ENCODE peak calls at places on chromosomes 4 and X, in seven cellular contexts. L is lower leg skin; T is stimulated activated CD4-positive, alpha-beta T cell treated with anti-CD3 and anti-CD28 coated beads, Interleukin-4, amount 100 ng/mL, for 4 hours; M is NCI-H748 treated with DMSO at 0.1 percent for 48 hours; A is NCI-H1436; C is H54; G is NCI-H69. N is an unnamed sample.
A peak's percentile ranks its signal among the peaks of the same experiment; 100 is the strongest.

GRCh38 chrX:47501226-47502071 is 18.4 kb upstream of the ZNF41 start:
- DNase-seq in C (no peak), A (no peak), M (no peak), T (no peak), G (peak; percentile 36), L (no peak), N (no peak)

GRCh38 chrX:119899125-119899524 is 3.4 kb downstream of the AKAP14 start:
- DNase-seq in T (no peak), M (no peak), L (no peak), C (no peak), A (no peak), G (peak; percentile 50), N (no peak)

GRCh38 chr4:88276952-88277710 is 7.2 kb downstream of the PPM1K start:
- DNase-seq in C (no peak), L (no peak), M (no peak), T (no peak), A (no peak), G (no peak), N (no peak)

GRCh38 chr4:8205749-8206611 is 6.9 kb downstream of the SH3TC1 start:
- DNase-seq in M (peak; percentile 72), T (no peak), C (no peak), A (peak; percentile 41), L (no peak), G (peak; percentile 95), N (no peak)

GRCh38 chr4:119823891-119824290 is 195.3 kb upstream of the PDE5A start:
- DNase-seq in G (no peak), C (no peak), L (no peak), A (no peak), M (no peak), T (no peak), N (no peak)

GRCh38 chr4:112649055-112649408 is 12.1 kb downstream of the LARP7 start:
- DNase-seq in M (no peak), A (no peak), T (no peak), C (no peak), L (no peak), G (no peak), N (no peak)

GRCh38 chrX:39599339-39599738 is 498.4 kb downstream of the BCOR start:
- DNase-seq in A (no peak), C (no peak), L (no peak), T (no peak), G (peak; percentile 74), M (no peak), N (no peak)

GRCh38 chr4:39977489-39978377 is at the start of gene PDS5A:
- DNase-seq in G (peak; percentile 93), M (peak; percentile 52), L (peak; percentile 79), A (peak; percentile 91), C (peak; percentile 76), T (peak; percentile 87), N (peak; percentile 70)

GRCh38 chr4:46818604-46819003 is 90.4 kb downstream of the COX7B2 start:
- DNase-seq in G (no peak), A (no peak), L (no peak), T (no peak), M (no peak), C (no peak), N (no peak)

GRCh38 chrX:49999048-49999447 is 76.7 kb downstream of the CLCN5 start:
- DNase-seq in A (no peak), L (no peak), C (no peak), T (no peak), G (no peak), M (no peak), N (no peak)

GRCh38 chr4:97144199-97144598 is 999.1 kb downstream of the STPG2 start:
- DNase-seq in L (no peak), C (no peak), T (no peak), A (no peak), M (no peak), G (peak; percentile 17), N (no peak)

GRCh38 chrX:13855689-13856425 is 39.0 kb upstream of the GPM6B start:
- DNase-seq in L (no peak), A (no peak), G (peak; percentile 6), T (no peak), M (no peak), C (no peak), N (no peak)

GRCh38 chr4:1399508-1400190 is 6.6 kb downstream of the NKX1-1 start:
- DNase-seq in C (no peak), L (no peak), G (no peak), T (no peak), M (no peak), A (no peak), N (no peak)

GRCh38 chr4:21512351-21512750 is 436.2 kb downstream of the KCNIP4 start:
- DNase-seq in M (peak; percentile 0), A (no peak), G (peak; percentile 19), C (no peak), T (no peak), L (no peak), N (no peak)

GRCh38 chrX:47683171-47684145 is 24.5 kb upstream of the UXT start:
- DNase-seq in G (no peak), A (no peak), L (no peak), M (no peak), T (no peak), C (no peak), N (no peak)

GRCh38 chrX:20144491-20144890 is 2.9 kb upstream of the EIF1AX start:
- DNase-seq in L (no peak), G (no peak), M (no peak), C (no peak), T (no peak), A (no peak), N (no peak)

GRCh38 chr4:40837094-40837870 is 87.5 kb downstream of the NSUN7 start:
- DNase-seq in M (no peak), C (no peak), L (no peak), G (peak; percentile 31), T (no peak), A (no peak), N (no peak)

GRCh38 chrX:154546354-154547244 is at the start of gene G6PD:
- DNase-seq in L (no peak), A (peak; percentile 80), M (peak; percentile 67), G (peak; percentile 89), T (peak; percentile 77), C (peak; percentile 68), N (peak; percentile 61)

GRCh38 chr4:23884731-23885130 is 5.1 kb downstream of the PPARGC1A start:
- DNase-seq in L (no peak), T (no peak), A (no peak), C (no peak), M (no peak), G (no peak), N (no peak)

GRCh38 chr4:189302719-189303118 is 638.0 kb upstream of the FRG1 start:
- DNase-seq in T (no peak), G (no peak), L (no peak), A (no peak), C (no peak), M (no peak), N (no peak)

GRCh38 chr4:147984065-147984777 is 252.3 kb downstream of the ARHGAP10 start:
- DNase-seq in G (peak; percentile 58), M (no peak), L (no peak), T (no peak), A (peak; percentile 13), C (no peak), N (peak; percentile 50)

GRCh38 chrX:25523574-25523973 is 507.8 kb upstream of the ARX start:
- DNase-seq in L (no peak), G (peak; percentile 62), C (no peak), T (no peak), M (peak; percentile 26), A (peak; percentile 0), N (no peak)

GRCh38 chr4:26151615-26152014 is 169.2 kb upstream of the RBPJ start:
- DNase-seq in L (no peak), C (no peak), G (no peak), M (no peak), T (no peak), A (no peak), N (no peak)

GRCh38 chr4:16772366-16772850 is 126.0 kb downstream of the LDB2 start:
- DNase-seq in C (no peak), G (no peak), T (no peak), A (no peak), L (no peak), M (no peak), N (no peak)

GRCh38 chr4:34181311-34181808 is 2063.0 kb downstream of the ARAP2 start:
- DNase-seq in C (no peak), G (no peak), L (no peak), T (no peak), A (no peak), M (no peak), N (no peak)

GRCh38 chr4:1933700-1934099 is 62.5 kb downstream of the NSD2 start:
- DNase-seq in G (peak; percentile 4), T (no peak), A (no peak), L (no peak), M (no peak), C (no peak), N (no peak)

GRCh38 chr4:113483131-113483530 is 278.4 kb downstream of the CAMK2D start:
- DNase-seq in A (no peak), G (no peak), T (no peak), C (no peak), L (no peak), M (no peak), N (no peak)

GRCh38 chr4:139913398-139913990 is 240.5 kb downstream of the MAML3 start:
- DNase-seq in C (no peak), M (no peak), A (no peak), L (no peak), G (peak; percentile 70), T (no peak), N (no peak)

N was measured in SJSA1.